ENCODE peak calls at places on chromosome 4, in five cellular contexts. One of them, this sample, is unnamed.

GRCh38 chr4:74056114-74056857 is 17.8 kb upstream of the CXCL3 start:
- DNase-seq in non-pigmented ciliary epithelial cell: no peak
- DNase-seq in EL: peak
- DNase-seq in AML-193: peak
- DNase-seq in stimulated activated CD4-positive, alpha-beta T cell treated with anti-CD3 and anti-CD28 coated beads, TNF-alpha, amount 100 ng/mL, for 1 hour: no peak
- DNase-seq in this sample: no peak

GRCh38 chr4:18937080-18937479 is 915.5 kb upstream of the LCORL start:
- DNase-seq in EL: no peak
- DNase-seq in stimulated activated CD4-positive, alpha-beta T cell treated with anti-CD3 and anti-CD28 coated beads, TNF-alpha, amount 100 ng/mL, for 1 hour: no peak
- DNase-seq in non-pigmented ciliary epithelial cell: no peak
- DNase-seq in AML-193: no peak
- DNase-seq in this sample: no peak

GRCh38 chr4:123415977-123416376 is 19.4 kb downstream of the SPRY1 start:
- DNase-seq in stimulated activated CD4-positive, alpha-beta T cell treated with anti-CD3 and anti-CD28 coated beads, TNF-alpha, amount 100 ng/mL, for 1 hour: no peak
- DNase-seq in AML-193: peak
- DNase-seq in EL: peak
- DNase-seq in non-pigmented ciliary epithelial cell: no peak
- DNase-seq in this sample: no peak

GRCh38 chr4:92012899-92013867 is 290.6 kb upstream of the GRID2 start:
- DNase-seq in stimulated activated CD4-positive, alpha-beta T cell treated with anti-CD3 and anti-CD28 coated beads, TNF-alpha, amount 100 ng/mL, for 1 hour: no peak
- DNase-seq in EL: no peak
- DNase-seq in non-pigmented ciliary epithelial cell: no peak
- DNase-seq in AML-193: no peak
- DNase-seq in this sample: no peak

GRCh38 chr4:30866907-30867306 is 146.7 kb downstream of the PCDH7 start:
- DNase-seq in stimulated activated CD4-positive, alpha-beta T cell treated with anti-CD3 and anti-CD28 coated beads, TNF-alpha, amount 100 ng/mL, for 1 hour: no peak
- DNase-seq in non-pigmented ciliary epithelial cell: no peak
- DNase-seq in AML-193: no peak
- DNase-seq in EL: no peak
- DNase-seq in this sample: no peak

GRCh38 chr4:79173186-79173585 is 152.7 kb downstream of the NAA11 start:
- DNase-seq in non-pigmented ciliary epithelial cell: no peak
- DNase-seq in EL: no peak
- DNase-seq in AML-193: no peak
- DNase-seq in stimulated activated CD4-positive, alpha-beta T cell treated with anti-CD3 and anti-CD28 coated beads, TNF-alpha, amount 100 ng/mL, for 1 hour: no peak
- DNase-seq in this sample: no peak

GRCh38 chr4:74659576-74660411 is 134.5 kb downstream of the BTC start:
- DNase-seq in AML-193: peak
- DNase-seq in stimulated activated CD4-positive, alpha-beta T cell treated with anti-CD3 and anti-CD28 coated beads, TNF-alpha, amount 100 ng/mL, for 1 hour: no peak
- DNase-seq in non-pigmented ciliary epithelial cell: peak
- DNase-seq in EL: peak
- DNase-seq in this sample: no peak

GRCh38 chr4:19486400-19486799 is 765.3 kb upstream of the SLIT2 start:
- DNase-seq in stimulated activated CD4-positive, alpha-beta T cell treated with anti-CD3 and anti-CD28 coated beads, TNF-alpha, amount 100 ng/mL, for 1 hour: no peak
- DNase-seq in AML-193: no peak
- DNase-seq in EL: no peak
- DNase-seq in non-pigmented ciliary epithelial cell: no peak
- DNase-seq in this sample: no peak

GRCh38 chr4:87589531-87589930 is 18.8 kb upstream of the DSPP start:
- DNase-seq in stimulated activated CD4-positive, alpha-beta T cell treated with anti-CD3 and anti-CD28 coated beads, TNF-alpha, amount 100 ng/mL, for 1 hour: no peak
- DNase-seq in EL: peak
- DNase-seq in AML-193: no peak
- DNase-seq in non-pigmented ciliary epithelial cell: peak
- DNase-seq in this sample: no peak

GRCh38 chr4:177271091-177271490 is 38.6 kb upstream of the NEIL3 start:
- DNase-seq in EL: no peak
- DNase-seq in stimulated activated CD4-positive, alpha-beta T cell treated with anti-CD3 and anti-CD28 coated beads, TNF-alpha, amount 100 ng/mL, for 1 hour: no peak
- DNase-seq in AML-193: no peak
- DNase-seq in non-pigmented ciliary epithelial cell: no peak
- DNase-seq in this sample: no peak

GRCh38 chr4:25969374-25969773 is 55.4 kb downstream of the SMIM20 start:
- DNase-seq in AML-193: no peak
- DNase-seq in EL: no peak
- DNase-seq in non-pigmented ciliary epithelial cell: no peak
- DNase-seq in stimulated activated CD4-positive, alpha-beta T cell treated with anti-CD3 and anti-CD28 coated beads, TNF-alpha, amount 100 ng/mL, for 1 hour: no peak
- DNase-seq in this sample: no peak